ENCODE peak calls at places on chromosomes 12 and 14, in four cellular contexts. One of them, this sample, is unnamed.

GRCh38 chr12:2934371-2934770 is 24.8 kb upstream of the TEAD4 start:
- DNase-seq in neuronal stem cell: no peak
- DNase-seq in spleen: peak; percentile 10
- DNase-seq in endodermal cell: no peak
- DNase-seq in this sample: no peak

GRCh38 chr14:99562848-99563748 is 40.9 kb downstream of the CCDC85C start:
- DNase-seq in neuronal stem cell: peak; percentile 82
- DNase-seq in spleen: no peak
- DNase-seq in endodermal cell: peak; percentile 97
- DNase-seq in this sample: peak; percentile 79

GRCh38 chr14:102016420-102017090 is 52.2 kb downstream of the DYNC1H1 start:
- DNase-seq in neuronal stem cell: no peak
- DNase-seq in endodermal cell: no peak
- DNase-seq in spleen: no peak
- DNase-seq in this sample: no peak

GRCh38 chr14:59695198-59695597 is 118.6 kb upstream of the CCDC175 start:
- DNase-seq in spleen: no peak
- DNase-seq in neuronal stem cell: no peak
- DNase-seq in endodermal cell: no peak
- DNase-seq in this sample: no peak

GRCh38 chr12:76432733-76433132 is 84.5 kb upstream of the BBS10 start:
- DNase-seq in neuronal stem cell: no peak
- DNase-seq in endodermal cell: no peak
- DNase-seq in spleen: no peak
- DNase-seq in this sample: no peak

GRCh38 chr12:91113621-91114020 is 2.3 kb upstream of the LUM start:
- DNase-seq in endodermal cell: no peak
- DNase-seq in neuronal stem cell: no peak
- DNase-seq in spleen: no peak
- DNase-seq in this sample: no peak

GRCh38 chr12:114902665-114903393 is 218.9 kb upstream of the TBX3 start:
- DNase-seq in neuronal stem cell: no peak
- DNase-seq in endodermal cell: peak; percentile 67
- DNase-seq in spleen: no peak
- DNase-seq in this sample: no peak

GRCh38 chr12:7444537-7444936 is 584 bp upstream of the CD163L1 start:
- DNase-seq in spleen: no peak
- DNase-seq in endodermal cell: no peak
- DNase-seq in neuronal stem cell: no peak
- DNase-seq in this sample: no peak

GRCh38 chr14:39033371-39033770 is 69.7 kb downstream of the SEC23A start:
- DNase-seq in neuronal stem cell: peak; percentile 41
- DNase-seq in spleen: no peak
- DNase-seq in endodermal cell: no peak
- DNase-seq in this sample: no peak

GRCh38 chr14:100882026-100882967 is 21.2 kb downstream of the RTL1 start:
- DNase-seq in endodermal cell: no peak
- DNase-seq in neuronal stem cell: no peak
- DNase-seq in spleen: peak; percentile 61
- DNase-seq in this sample: no peak

GRCh38 chr12:107415066-107415465 is 270.5 kb upstream of the PWP1 start:
- DNase-seq in neuronal stem cell: no peak
- DNase-seq in spleen: no peak
- DNase-seq in endodermal cell: no peak
- DNase-seq in this sample: no peak

GRCh38 chr14:41280745-41281144 is 325.9 kb upstream of the LRFN5 start:
- DNase-seq in neuronal stem cell: no peak
- DNase-seq in spleen: no peak
- DNase-seq in endodermal cell: no peak
- DNase-seq in this sample: no peak

GRCh38 chr14:54470701-54471100 is 18.1 kb downstream of the GMFB start:
- DNase-seq in spleen: no peak
- DNase-seq in neuronal stem cell: no peak
- DNase-seq in endodermal cell: no peak
- DNase-seq in this sample: no peak

GRCh38 chr14:68508581-68508980 is 284.3 kb downstream of the ZFP36L1 start:
- DNase-seq in endodermal cell: no peak
- DNase-seq in spleen: no peak
- DNase-seq in neuronal stem cell: no peak
- DNase-seq in this sample: no peak

GRCh38 chr14:65102441-65103149 is at the start of gene MAX:
- DNase-seq in neuronal stem cell: peak; percentile 96
- DNase-seq in endodermal cell: peak; percentile 99
- DNase-seq in spleen: peak; percentile 100
- DNase-seq in this sample: peak; percentile 98

GRCh38 chr14:56964885-56965284 is 154.6 kb upstream of the OTX2 start:
- DNase-seq in spleen: no peak
- DNase-seq in endodermal cell: no peak
- DNase-seq in neuronal stem cell: peak; percentile 51
- DNase-seq in this sample: no peak

GRCh38 chr12:111455448-111456320 is 50.0 kb downstream of the SH2B3 start:
- DNase-seq in endodermal cell: peak; percentile 43
- DNase-seq in spleen: no peak
- DNase-seq in neuronal stem cell: no peak
- DNase-seq in this sample: no peak

GRCh38 chr12:3542156-3542555 is 51.2 kb downstream of the PRMT8 start:
- DNase-seq in endodermal cell: no peak
- DNase-seq in spleen: no peak
- DNase-seq in neuronal stem cell: no peak
- DNase-seq in this sample: no peak

GRCh38 chr14:101791919-101792572 is 30.5 kb downstream of the PPP2R5C start:
- DNase-seq in neuronal stem cell: no peak
- DNase-seq in endodermal cell: no peak
- DNase-seq in spleen: no peak
- DNase-seq in this sample: no peak

GRCh38 chr12:94208433-94208921 is 60.1 kb downstream of the PLXNC1 start:
- DNase-seq in spleen: no peak
- DNase-seq in endodermal cell: peak; percentile 39
- DNase-seq in neuronal stem cell: no peak
- DNase-seq in this sample: peak; percentile 13

GRCh38 chr12:49232940-49233841 is 31.7 kb upstream of the TUBA1C start:
- DNase-seq in neuronal stem cell: peak; percentile 65
- DNase-seq in spleen: peak; percentile 82
- DNase-seq in endodermal cell: peak; percentile 88
- DNase-seq in this sample: peak; percentile 76

GRCh38 chr12:128969480-128970055 is 116.3 kb downstream of the GLT1D1 start:
- DNase-seq in endodermal cell: peak; percentile 94
- DNase-seq in spleen: no peak
- DNase-seq in neuronal stem cell: peak; percentile 35
- DNase-seq in this sample: no peak

GRCh38 chr12:13100610-13100881 is 2.9 kb downstream of the GSG1 start:
- DNase-seq in neuronal stem cell: no peak
- DNase-seq in spleen: no peak
- DNase-seq in endodermal cell: no peak
- DNase-seq in this sample: no peak

GRCh38 chr14:86015916-86016315 is 486.0 kb downstream of the FLRT2 start:
- DNase-seq in neuronal stem cell: no peak
- DNase-seq in endodermal cell: no peak
- DNase-seq in spleen: no peak
- DNase-seq in this sample: no peak

GRCh38 chr12:3437986-3438385 is 53.0 kb upstream of the PRMT8 start:
- DNase-seq in spleen: no peak
- DNase-seq in endodermal cell: peak; percentile 39
- DNase-seq in neuronal stem cell: no peak
- DNase-seq in this sample: no peak

GRCh38 chr12:3364661-3365264 is 126.2 kb upstream of the PRMT8 start:
- DNase-seq in neuronal stem cell: no peak
- DNase-seq in spleen: no peak
- DNase-seq in endodermal cell: peak; percentile 38
- DNase-seq in this sample: no peak

GRCh38 chr12:103687262-103687661 is 100.2 kb downstream of the STAB2 start:
- DNase-seq in endodermal cell: no peak
- DNase-seq in neuronal stem cell: no peak
- DNase-seq in spleen: no peak
- DNase-seq in this sample: no peak

GRCh38 chr12:53389702-53390101 is 9.7 kb downstream of the SP1 start:
- DNase-seq in endodermal cell: no peak
- DNase-seq in spleen: no peak
- DNase-seq in neuronal stem cell: no peak
- DNase-seq in this sample: no peak
- H3K4me1 ChIP-seq in endodermal cell: no peaks in the 10 kb centered on the region
- H3K4me1 ChIP-seq in spleen: peaks cover 56% of the 10 kb centered on the region
- H3K4me1 ChIP-seq in neuronal stem cell: no peaks in the 10 kb centered on the region
- H3K4me1 ChIP-seq in this sample: peaks cover under 1% of the 10 kb centered on the region

DNA sequence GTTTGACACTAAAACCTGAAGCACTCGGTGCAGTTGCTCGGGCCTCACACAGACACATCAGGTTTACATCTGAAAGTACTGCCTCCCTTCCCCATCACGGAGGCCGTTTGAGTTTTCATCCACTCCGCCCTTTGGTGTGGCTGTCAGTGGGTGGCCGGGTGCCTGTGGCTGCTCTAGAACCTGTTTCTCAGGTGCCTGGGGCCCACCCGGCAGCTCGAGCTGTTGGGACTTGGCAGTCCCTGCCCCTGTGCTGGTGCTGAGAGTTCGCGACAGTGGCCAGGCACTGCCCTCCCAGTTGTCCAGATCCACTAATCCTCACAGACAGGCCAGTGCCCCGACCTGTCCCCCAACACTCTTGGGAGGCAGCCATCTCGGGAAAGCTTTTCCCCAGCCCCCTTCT is 22.4 kb downstream of the XRCC3 start:
- DNase-seq in spleen: peak; percentile 72
- DNase-seq in neuronal stem cell: no peak
- DNase-seq in endodermal cell: no peak
- DNase-seq in this sample: no peak
- H3K4me1 ChIP-seq in spleen: peaks cover 41% of the 10 kb centered on the region
- H3K4me1 ChIP-seq in neuronal stem cell: peaks cover 9% of the 10 kb centered on the region
- H3K4me1 ChIP-seq in endodermal cell: no peaks in the 10 kb centered on the region
- H3K4me1 ChIP-seq in this sample: peaks cover 34% of the 10 kb centered on the region

GRCh38 chr12:53098982-53099651 is 1.6 kb downstream of the IGFBP6 start:
- DNase-seq in endodermal cell: peak; percentile 98
- DNase-seq in spleen: peak; percentile 96
- DNase-seq in neuronal stem cell: peak; percentile 79
- DNase-seq in this sample: peak; percentile 94
- H3K4me1 ChIP-seq in endodermal cell: peaks cover 31% of the 10 kb centered on the region
- H3K4me1 ChIP-seq in spleen: peaks cover 39% of the 10 kb centered on the region
- H3K4me1 ChIP-seq in neuronal stem cell: peaks cover 25% of the 10 kb centered on the region
- H3K4me1 ChIP-seq in this sample: peaks cover 44% of the 10 kb centered on the region

GRCh38 chr12:41919526-41920305 is 225.0 kb downstream of the GXYLT1 start:
- DNase-seq in spleen: no peak
- DNase-seq in endodermal cell: no peak
- DNase-seq in neuronal stem cell: no peak
- DNase-seq in this sample: no peak
- H3K4me1 ChIP-seq in spleen: no peaks in the 10 kb centered on the region
- H3K4me1 ChIP-seq in endodermal cell: no peaks in the 10 kb centered on the region
- H3K4me1 ChIP-seq in neuronal stem cell: peaks cover 16% of the 10 kb centered on the region
- H3K4me1 ChIP-seq in this sample: peaks cover 7% of the 10 kb centered on the region

GRCh38 chr12:132569856-132570480 is 40.4 kb downstream of the LRCOL1 start:
- DNase-seq in endodermal cell: no peak
- DNase-seq in neuronal stem cell: no peak
- DNase-seq in spleen: no peak
- DNase-seq in this sample: no peak

GRCh38 chr12:132572106-132572505 is 38.3 kb downstream of the LRCOL1 start:
- DNase-seq in neuronal stem cell: no peak
- DNase-seq in endodermal cell: no peak
- DNase-seq in spleen: no peak
- DNase-seq in this sample: no peak

GRCh38 chr12:132571598-132571997 is 38.8 kb downstream of the LRCOL1 start:
- DNase-seq in spleen: no peak
- DNase-seq in endodermal cell: no peak
- DNase-seq in neuronal stem cell: no peak
- DNase-seq in this sample: no peak

GRCh38 chr12:132571051-132571450 is 39.3 kb downstream of the LRCOL1 start:
- DNase-seq in endodermal cell: no peak
- DNase-seq in spleen: no peak
- DNase-seq in neuronal stem cell: no peak
- DNase-seq in this sample: no peak

GRCh38 chr12:132570635-132571034 is 39.7 kb downstream of the LRCOL1 start:
- DNase-seq in neuronal stem cell: no peak
- DNase-seq in spleen: no peak
- DNase-seq in endodermal cell: no peak
- DNase-seq in this sample: no peak
- H3K4me1 ChIP-seq in neuronal stem cell: no peaks in the 10 kb centered on the region
- H3K4me1 ChIP-seq in spleen: no peaks in the 10 kb centered on the region
- H3K4me1 ChIP-seq in endodermal cell: no peaks in the 10 kb centered on the region
- H3K4me1 ChIP-seq in this sample: no peaks in the 10 kb centered on the region